ENCODE peak calls at places on chromosomes 4 and X, in five cellular contexts. One of them, this sample, is unnamed.
A peak's percentile ranks its signal among the peaks of the same experiment; 100 is the strongest.

GRCh38 chr4:34679228-34679627 is 1565.1 kb downstream of the ARAP2 start:
- DNase-seq in tibial artery: no peak
- DNase-seq in pancreas: no peak
- DNase-seq in small intestine: no peak
- DNase-seq in stomach: no peak
- DNase-seq in this sample: no peak

GRCh38 chr4:113020966-113021365 is 28.5 kb upstream of the ANK2 start:
- DNase-seq in tibial artery: no peak
- DNase-seq in pancreas: no peak
- DNase-seq in small intestine: no peak
- DNase-seq in stomach: no peak
- DNase-seq in this sample: no peak

GRCh38 chr4:145041378-145041777 is 56.6 kb downstream of the ANAPC10 start:
- DNase-seq in tibial artery: peak; percentile 28
- DNase-seq in pancreas: no peak
- DNase-seq in small intestine: no peak
- DNase-seq in stomach: no peak
- DNase-seq in this sample: no peak

GRCh38 chr4:183797445-183798248 is 107.5 kb upstream of the STOX2 start:
- DNase-seq in tibial artery: no peak
- DNase-seq in pancreas: peak; percentile 75
- DNase-seq in small intestine: peak; percentile 8
- DNase-seq in stomach: peak; percentile 53
- DNase-seq in this sample: peak; percentile 60

GRCh38 chr4:1035510-1035909 is 24.1 kb downstream of the FGFRL1 start:
- DNase-seq in tibial artery: no peak
- DNase-seq in pancreas: no peak
- DNase-seq in small intestine: no peak
- DNase-seq in stomach: peak; percentile 78
- DNase-seq in this sample: no peak

GRCh38 chr4:187208641-187209040 is 485.0 kb upstream of the FAT1 start:
- DNase-seq in tibial artery: no peak
- DNase-seq in pancreas: no peak
- DNase-seq in small intestine: peak; percentile 73
- DNase-seq in stomach: no peak
- DNase-seq in this sample: no peak

GRCh38 chr4:33831667-33832066 is 2412.6 kb downstream of the ARAP2 start:
- DNase-seq in tibial artery: no peak
- DNase-seq in pancreas: no peak
- DNase-seq in small intestine: no peak
- DNase-seq in stomach: no peak
- DNase-seq in this sample: no peak

GRCh38 chrX:134026732-134027311 is 41.4 kb upstream of the GPC3 start:
- DNase-seq in tibial artery: peak; percentile 24
- DNase-seq in pancreas: no peak
- DNase-seq in small intestine: peak; percentile 81
- DNase-seq in stomach: peak; percentile 34
- DNase-seq in this sample: no peak

GRCh38 chr4:5826437-5827107 is 66.3 kb downstream of the CRMP1 start:
- DNase-seq in tibial artery: no peak
- DNase-seq in pancreas: no peak
- DNase-seq in small intestine: no peak
- DNase-seq in stomach: no peak
- DNase-seq in this sample: no peak

GRCh38 chr4:5824635-5825034 is 68.3 kb downstream of the CRMP1 start:
- DNase-seq in tibial artery: no peak
- DNase-seq in pancreas: no peak
- DNase-seq in small intestine: peak; percentile 13
- DNase-seq in stomach: no peak
- DNase-seq in this sample: no peak

GRCh38 chr4:5824227-5824626 is 68.7 kb downstream of the CRMP1 start:
- DNase-seq in tibial artery: no peak
- DNase-seq in pancreas: no peak
- DNase-seq in small intestine: no peak
- DNase-seq in stomach: no peak
- DNase-seq in this sample: no peak

GRCh38 chr4:5827108-5828004 is 65.5 kb downstream of the CRMP1 start:
- DNase-seq in tibial artery: no peak
- DNase-seq in pancreas: no peak
- DNase-seq in small intestine: no peak
- DNase-seq in stomach: no peak
- DNase-seq in this sample: no peak

GRCh38 chr4:5825642-5826041 is 67.2 kb downstream of the CRMP1 start:
- DNase-seq in tibial artery: no peak
- DNase-seq in pancreas: no peak
- DNase-seq in small intestine: no peak
- DNase-seq in stomach: no peak
- DNase-seq in this sample: no peak
- H3K36me3 ChIP-seq in tibial artery: peaks cover 25% of the 10 kb centered on the region
- H3K36me3 ChIP-seq in pancreas: no peaks in the 10 kb centered on the region
- H3K36me3 ChIP-seq in small intestine: no peaks in the 10 kb centered on the region
- H3K36me3 ChIP-seq in stomach: no peaks in the 10 kb centered on the region
- H3K36me3 ChIP-seq in this sample: no peaks in the 10 kb centered on the region

GRCh38 chrX:150806827-150807226 is 91.6 kb downstream of the CD99L2 start:
- DNase-seq in tibial artery: no peak
- DNase-seq in pancreas: no peak
- DNase-seq in small intestine: no peak
- DNase-seq in stomach: no peak
- DNase-seq in this sample: no peak

DNA sequence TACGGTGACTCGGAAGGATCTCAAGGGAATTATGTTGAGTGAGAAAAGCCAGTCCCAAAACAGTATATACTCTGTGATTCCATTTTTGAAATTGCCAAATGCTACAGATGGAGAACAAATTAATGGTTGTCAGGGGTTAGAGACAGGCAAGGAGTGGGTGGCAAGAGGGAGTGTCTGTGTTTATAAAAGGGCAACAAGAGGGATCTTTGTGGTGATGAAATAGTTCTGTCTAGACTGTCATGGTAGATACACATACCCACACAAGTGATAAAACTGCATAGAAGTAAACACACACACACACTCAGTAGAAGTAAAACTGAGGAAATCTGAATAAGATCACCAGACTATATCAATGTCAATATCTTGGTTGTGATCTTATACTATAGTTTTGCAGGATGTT is 92.7 kb downstream of the CD99L2 start:
- DNase-seq in tibial artery: no peak
- DNase-seq in pancreas: no peak
- DNase-seq in small intestine: no peak
- DNase-seq in stomach: no peak
- DNase-seq in this sample: no peak
- H3K36me3 ChIP-seq in tibial artery: peaks cover 5% of the 10 kb centered on the region
- H3K36me3 ChIP-seq in pancreas: no peaks in the 10 kb centered on the region
- H3K36me3 ChIP-seq in small intestine: no peaks in the 10 kb centered on the region
- H3K36me3 ChIP-seq in stomach: no peaks in the 10 kb centered on the region
- H3K36me3 ChIP-seq in this sample: no peaks in the 10 kb centered on the region

GRCh38 chr4:2702361-2702760 is 53.8 kb downstream of the TNIP2 start:
- DNase-seq in tibial artery: no peak
- DNase-seq in pancreas: peak; percentile 4
- DNase-seq in small intestine: no peak
- DNase-seq in stomach: no peak
- DNase-seq in this sample: no peak
- H3K36me3 ChIP-seq in tibial artery: peaks cover 68% of the 10 kb centered on the region
- H3K36me3 ChIP-seq in pancreas: no peaks in the 10 kb centered on the region
- H3K36me3 ChIP-seq in small intestine: peaks cover 28% of the 10 kb centered on the region
- H3K36me3 ChIP-seq in stomach: peaks cover 61% of the 10 kb centered on the region
- H3K36me3 ChIP-seq in this sample: peaks cover 86% of the 10 kb centered on the region

DNA sequence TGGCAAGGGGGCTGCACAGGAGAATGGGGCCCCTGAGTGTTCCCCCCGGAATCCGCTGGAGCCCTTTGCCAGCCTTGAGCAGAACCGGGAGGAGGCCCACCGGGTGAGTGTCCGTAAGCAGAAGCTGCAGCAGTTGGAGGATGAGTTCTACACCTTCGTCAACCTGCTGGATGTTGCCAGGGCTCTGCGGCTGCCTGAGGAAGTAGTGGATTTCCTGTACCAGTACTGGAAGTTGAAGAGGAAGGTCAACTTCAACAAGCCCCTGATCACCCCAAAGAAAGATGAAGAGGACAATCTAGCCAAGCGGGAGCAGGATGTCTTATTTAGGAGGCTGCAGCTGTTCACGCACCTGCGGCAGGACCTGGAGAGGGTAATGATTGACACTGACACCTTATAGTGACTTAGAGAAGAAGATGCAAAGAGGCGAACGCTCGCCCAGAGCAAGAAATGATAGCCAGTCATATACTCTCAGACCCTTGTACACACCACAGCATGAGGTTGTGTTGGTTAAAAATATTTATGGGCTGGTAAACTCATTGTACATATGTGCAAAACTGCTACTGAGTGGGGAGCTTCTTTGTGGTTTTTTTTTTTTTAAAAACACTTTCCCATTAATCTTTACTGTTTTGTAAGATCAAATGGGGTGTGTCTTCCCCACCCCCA is 52.5 kb downstream of the JADE1 start:
- DNase-seq in tibial artery: no peak
- DNase-seq in pancreas: no peak
- DNase-seq in small intestine: no peak
- DNase-seq in stomach: no peak
- DNase-seq in this sample: no peak
- H3K36me3 ChIP-seq in tibial artery: peaks cover 80% of the 10 kb centered on the region
- H3K36me3 ChIP-seq in pancreas: peaks cover 4% of the 10 kb centered on the region
- H3K36me3 ChIP-seq in small intestine: peaks cover 26% of the 10 kb centered on the region
- H3K36me3 ChIP-seq in stomach: peaks cover 59% of the 10 kb centered on the region
- H3K36me3 ChIP-seq in this sample: peaks cover 85% of the 10 kb centered on the region

DNA sequence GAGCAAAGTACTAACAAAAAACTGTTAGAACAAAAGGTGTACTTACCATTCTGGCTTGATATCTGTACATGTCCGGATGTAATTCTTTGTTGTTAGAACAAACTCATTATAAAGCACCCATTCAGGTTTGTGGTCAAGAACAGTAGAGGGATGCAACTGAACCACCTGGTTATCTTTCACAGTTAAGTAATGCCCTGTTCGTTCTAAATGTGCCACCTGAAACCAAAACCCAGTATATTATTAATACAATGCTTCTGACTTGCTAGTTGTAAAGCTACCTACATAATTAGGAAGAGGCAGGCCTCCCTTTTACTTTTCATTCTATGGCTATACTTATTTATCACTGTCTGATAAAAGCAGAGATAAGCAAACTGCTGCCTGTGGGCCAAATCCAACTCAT is 54.8 kb downstream of the DHX15 start:
- DNase-seq in tibial artery: no peak
- DNase-seq in pancreas: no peak
- DNase-seq in small intestine: no peak
- DNase-seq in stomach: no peak
- DNase-seq in this sample: no peak
- H3K36me3 ChIP-seq in tibial artery: peaks cover 71% of the 10 kb centered on the region
- H3K36me3 ChIP-seq in pancreas: no peaks in the 10 kb centered on the region
- H3K36me3 ChIP-seq in small intestine: peaks cover 11% of the 10 kb centered on the region
- H3K36me3 ChIP-seq in stomach: peaks cover 7% of the 10 kb centered on the region
- H3K36me3 ChIP-seq in this sample: peaks cover 5% of the 10 kb centered on the region

DNA sequence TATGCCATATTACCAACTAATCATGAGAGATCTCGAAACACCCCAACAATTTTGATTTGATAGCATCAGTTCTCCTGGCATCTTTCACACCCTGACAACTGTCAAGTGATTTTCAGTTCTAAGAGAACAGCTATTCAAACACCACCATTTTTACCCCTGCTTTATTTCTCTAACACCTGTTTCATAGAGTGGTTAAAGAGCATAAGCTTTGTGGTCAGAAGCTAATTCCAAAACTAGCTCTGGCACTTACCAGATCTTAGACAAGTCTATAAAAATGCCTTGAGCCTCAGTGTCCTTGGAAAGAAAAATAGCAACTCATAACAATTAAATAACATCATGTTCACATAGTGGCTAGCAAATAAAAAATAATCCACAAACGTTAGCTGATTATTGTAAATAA is 17.9 kb downstream of the PPA2 start:
- DNase-seq in tibial artery: no peak
- DNase-seq in pancreas: no peak
- DNase-seq in small intestine: no peak
- DNase-seq in stomach: no peak
- DNase-seq in this sample: no peak
- H3K36me3 ChIP-seq in tibial artery: peaks cover 22% of the 10 kb centered on the region
- H3K36me3 ChIP-seq in pancreas: no peaks in the 10 kb centered on the region
- H3K36me3 ChIP-seq in small intestine: peaks cover 3% of the 10 kb centered on the region
- H3K36me3 ChIP-seq in stomach: no peaks in the 10 kb centered on the region
- H3K36me3 ChIP-seq in this sample: peaks cover 29% of the 10 kb centered on the region

DNA sequence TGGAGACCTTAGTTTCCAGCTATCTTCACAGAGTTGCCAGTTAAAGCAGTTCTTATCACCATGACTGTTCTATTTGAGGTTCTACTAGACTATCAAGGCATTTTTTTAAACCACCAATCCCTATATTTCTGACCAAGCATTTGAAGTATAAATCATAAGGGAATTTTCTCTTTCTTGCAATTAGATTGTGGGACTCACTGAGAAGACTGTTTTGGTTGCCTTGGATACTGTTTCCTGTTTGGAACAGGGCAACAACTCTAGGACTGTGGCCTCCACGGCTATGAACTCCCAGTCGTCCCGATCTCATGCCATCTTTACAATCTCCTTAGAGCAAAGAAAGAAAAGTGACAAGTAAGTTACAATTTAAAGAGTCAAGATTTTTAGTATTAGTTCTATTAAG is 11.8 kb downstream of the KIF4A start:
- DNase-seq in tibial artery: no peak
- DNase-seq in pancreas: no peak
- DNase-seq in small intestine: no peak
- DNase-seq in stomach: no peak
- DNase-seq in this sample: no peak
- H3K36me3 ChIP-seq in tibial artery: no peaks in the 10 kb centered on the region
- H3K36me3 ChIP-seq in pancreas: no peaks in the 10 kb centered on the region
- H3K36me3 ChIP-seq in small intestine: no peaks in the 10 kb centered on the region
- H3K36me3 ChIP-seq in stomach: no peaks in the 10 kb centered on the region
- H3K36me3 ChIP-seq in this sample: no peaks in the 10 kb centered on the region

GRCh38 chrX:131752493-131753198 is 208.8 kb downstream of the OR13H1 start:
- DNase-seq in tibial artery: no peak
- DNase-seq in pancreas: peak; percentile 66
- DNase-seq in small intestine: no peak
- DNase-seq in stomach: peak; percentile 84
- DNase-seq in this sample: peak; percentile 83

GRCh38 chrX:131746491-131746968 is 202.7 kb downstream of the OR13H1 start:
- DNase-seq in tibial artery: no peak
- DNase-seq in pancreas: peak; percentile 82
- DNase-seq in small intestine: no peak
- DNase-seq in stomach: peak; percentile 86
- DNase-seq in this sample: peak; percentile 76

GRCh38 chrX:131745942-131746489 is 202.1 kb downstream of the OR13H1 start:
- DNase-seq in tibial artery: no peak
- DNase-seq in pancreas: no peak
- DNase-seq in small intestine: no peak
- DNase-seq in stomach: no peak
- DNase-seq in this sample: no peak

DNA sequence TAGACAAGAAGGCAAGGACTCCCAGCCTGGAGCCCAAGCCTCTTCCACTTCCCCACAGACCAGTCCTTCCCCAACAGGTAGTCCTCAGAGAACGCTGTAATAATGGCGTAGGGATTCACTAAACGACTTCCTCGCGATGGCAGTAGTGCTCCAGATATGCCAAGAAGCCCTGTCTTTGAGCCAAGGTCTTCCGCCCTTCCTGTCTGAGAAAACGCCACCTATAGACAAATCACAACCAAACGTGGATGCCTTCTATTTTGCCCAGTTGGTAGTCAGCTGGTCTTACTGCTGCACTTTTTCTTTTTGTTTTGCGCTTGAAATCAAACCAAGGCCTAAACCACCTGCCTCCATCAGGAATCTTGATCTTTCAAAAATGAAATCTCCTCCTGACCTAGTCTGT is 203.3 kb downstream of the OR13H1 start:
- DNase-seq in tibial artery: no peak
- DNase-seq in pancreas: no peak
- DNase-seq in small intestine: no peak
- DNase-seq in stomach: peak; percentile 76
- DNase-seq in this sample: peak; percentile 59
- H3K36me3 ChIP-seq in tibial artery: no peaks in the 10 kb centered on the region
- H3K36me3 ChIP-seq in pancreas: no peaks in the 10 kb centered on the region
- H3K36me3 ChIP-seq in small intestine: no peaks in the 10 kb centered on the region
- H3K36me3 ChIP-seq in stomach: no peaks in the 10 kb centered on the region
- H3K36me3 ChIP-seq in this sample: no peaks in the 10 kb centered on the region